ENCODE peak calls at places on chromosomes 11 and 22, in nine cellular contexts. L is GM12878, J is suprapubic skin, Y is endothelial cell of umbilical vein, V is GM12891, I is sigmoid colon, T is GM23338, N is spleen, R is K562. H is an unnamed sample.

GRCh38 chr11:78938036-78938435 is 363.4 kb upstream of the NARS2 start:
- DNase-seq in V (no peak), Y (no peak), I (no peak), R (no peak), L (no peak), J (no peak), T (no peak), N (no peak), H (no peak)

GRCh38 chr22:35132568-35132967 is 66.6 kb downstream of the ISX start:
- DNase-seq in I (no peak), T (no peak), Y (no peak), L (no peak), V (no peak), J (no peak), R (no peak), N (no peak), H (no peak)

GRCh38 chr22:46150615-46151423 is 493 bp downstream of the PPARA start:
- DNase-seq in Y (peak), L (no peak), T (peak), J (peak), I (peak), V (peak), R (peak), N (peak), H (peak)

GRCh38 chr11:74611369-74611861 is 19.0 kb downstream of the POLD3 start:
- DNase-seq in I (no peak), J (no peak), Y (peak), N (no peak), R (no peak), V (no peak), L (no peak), T (peak), H (no peak)

GRCh38 chr11:746289-747175 is 732 bp upstream of the TALDO1 start:
- DNase-seq in N (peak), R (no peak), I (peak), V (no peak), T (peak), J (no peak), L (no peak), Y (no peak), H (no peak)

GRCh38 chr11:61654397-61654829 is 25.8 kb upstream of the DAGLA start:
- DNase-seq in R (no peak), L (no peak), I (peak), N (peak), J (no peak), T (no peak), Y (no peak), V (no peak), H (peak)

GRCh38 chr11:6321356-6321755 is 1.1 kb upstream of the CAVIN3 start:
- DNase-seq in Y (no peak), V (no peak), N (no peak), I (peak), T (no peak), R (no peak), L (no peak), J (no peak), H (no peak)

GRCh38 chr11:65488273-65489058 is 10.4 kb upstream of the MALAT1 start:
- DNase-seq in T (no peak), J (peak), Y (peak), I (peak), V (no peak), R (no peak), N (no peak), L (no peak), H (no peak)

GRCh38 chr22:40407831-40408717 is 37.7 kb downstream of the SGSM3 start:
- DNase-seq in V (no peak), N (peak), J (no peak), T (no peak), L (no peak), R (no peak), Y (no peak), I (no peak), H (no peak)

GRCh38 chr22:40746428-40747220 is 67.3 kb downstream of the MCHR1 start:
- DNase-seq in T (no peak), V (no peak), L (no peak), J (no peak), N (no peak), I (no peak), Y (no peak), R (no peak), H (no peak)

DNA sequence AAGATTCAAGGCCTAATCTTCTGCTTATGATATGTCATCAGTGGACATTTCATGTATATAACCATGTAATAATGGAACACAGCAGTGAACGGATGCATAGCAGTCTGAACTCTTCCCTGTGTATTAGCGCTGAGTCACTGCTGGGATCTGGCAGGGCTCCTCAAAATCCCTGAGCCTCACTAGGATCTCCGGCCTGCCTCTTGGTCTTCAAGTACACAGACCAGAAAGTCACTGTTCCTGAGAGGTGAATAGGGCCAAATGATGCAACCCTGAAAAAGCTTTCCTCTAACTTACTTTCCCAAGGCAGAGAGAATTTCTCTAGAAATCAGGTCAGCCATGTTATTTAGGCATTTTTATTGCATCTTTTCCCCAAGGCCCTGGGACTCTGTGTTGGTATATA is 35.0 kb downstream of the POU2AF1 start:
- DNase-seq in V (no peak), Y (no peak), J (peak), N (no peak), I (peak), R (no peak), T (no peak), L (no peak), H (no peak)
- TF ChIP-seq POLR2AphosphoS5 in V (no peak), Y (no peak), J (no peak), N (no peak), I (peak), R (no peak), T (no peak), L (no peak), H (no peak)

GRCh38 chr11:46277313-46277622 is 194 bp upstream of the CREB3L1 start:
- DNase-seq in L (no peak), T (peak), R (no peak), I (peak), N (no peak), Y (peak), J (no peak), V (no peak), H (no peak)

GRCh38 chr11:46278387-46279173 is 1.1 kb downstream of the CREB3L1 start:
- DNase-seq in T (peak), V (no peak), N (no peak), L (no peak), I (peak), J (no peak), R (peak), Y (no peak), H (no peak)

GRCh38 chr11:46273511-46274205 is 3.8 kb upstream of the CREB3L1 start:
- DNase-seq in R (no peak), Y (no peak), N (peak), T (no peak), L (no peak), J (no peak), V (no peak), I (no peak), H (no peak)

GRCh38 chr11:46277623-46278386 is at the start of gene CREB3L1:
- DNase-seq in Y (no peak), L (no peak), N (no peak), V (no peak), I (peak), T (peak), J (no peak), R (peak), H (no peak)

GRCh38 chr11:46275964-46276641 is 1.4 kb upstream of the CREB3L1 start:
- DNase-seq in J (no peak), T (no peak), Y (no peak), R (no peak), N (no peak), V (no peak), L (no peak), I (no peak), H (no peak)
- TF ChIP-seq POLR2AphosphoS5 in J (no peak), T (no peak), Y (no peak), R (no peak), N (no peak), V (no peak), L (no peak), I (no peak), H (no peak)

DNA sequence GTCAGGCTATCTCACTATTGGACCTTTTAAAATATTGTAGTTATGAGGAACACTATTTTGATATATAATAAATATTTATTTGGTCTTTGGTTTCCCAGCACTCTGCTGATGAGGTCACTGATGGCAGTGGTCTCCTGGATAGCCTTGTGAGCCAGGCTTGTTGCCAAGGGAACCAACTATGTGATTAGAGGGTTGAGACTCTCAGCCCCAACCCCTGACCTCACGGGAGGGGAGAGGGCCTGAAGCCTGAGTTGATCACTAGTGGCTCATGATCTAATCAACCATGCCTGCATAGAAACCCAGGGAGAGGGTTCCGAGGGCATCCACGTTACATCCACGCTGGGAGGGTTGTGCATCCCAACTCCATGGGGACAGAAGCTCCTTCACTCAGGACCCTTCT is 10.8 kb downstream of the PANX1 start:
- DNase-seq in N (no peak), I (no peak), Y (no peak), L (no peak), T (peak), J (no peak), V (no peak), R (no peak), H (no peak)
- TF ChIP-seq POLR2AphosphoS5 in N (no peak), I (no peak), Y (no peak), L (no peak), T (no peak), J (no peak), V (no peak), R (no peak), H (no peak)

GRCh38 chr22:19522190-19522880 is 1.9 kb downstream of the CLDN5 start:
- DNase-seq in N (no peak), R (peak), T (no peak), J (peak), V (no peak), Y (peak), I (no peak), L (no peak), H (no peak)

GRCh38 chr22:19524170-19525115 is at the start of gene CLDN5:
- DNase-seq in L (no peak), T (peak), V (peak), J (peak), R (peak), I (no peak), N (peak), Y (peak), H (peak)

GRCh38 chr22:19525116-19525660 is 978 bp upstream of the CLDN5 start:
- DNase-seq in L (no peak), R (peak), I (no peak), V (no peak), J (peak), Y (peak), T (no peak), N (peak), H (no peak)

GRCh38 chr22:19522881-19523239 is 1.4 kb downstream of the CLDN5 start:
- DNase-seq in I (no peak), N (no peak), R (peak), T (no peak), Y (no peak), J (peak), V (no peak), L (no peak), H (no peak)

GRCh38 chr22:19523240-19524169 is 705 bp downstream of the CLDN5 start:
- DNase-seq in J (peak), V (no peak), R (peak), L (no peak), I (no peak), T (peak), N (peak), Y (peak), H (no peak)
- TF ChIP-seq POLR2AphosphoS5 in J (no peak), V (no peak), R (no peak), L (no peak), I (no peak), T (no peak), N (peak), Y (peak), H (no peak)

GRCh38 chr22:31253949-31254348 is 38.3 kb downstream of the PIK3IP1 start:
- DNase-seq in Y (peak), N (no peak), V (no peak), I (peak), L (no peak), R (no peak), T (peak), J (peak), H (peak)
- TF ChIP-seq POLR2AphosphoS5 in Y (no peak), N (no peak), V (no peak), I (no peak), L (no peak), R (no peak), T (no peak), J (peak), H (peak)

H was measured in breast epithelium.